ENCODE peak calls at places on chromosomes 11 and 22, in ten cellular contexts. X is stimulated activated CD4-positive, alpha-beta T cell treated with anti-CD3 and anti-CD28 coated beads, Interleukin-1b, Interleukin-23, amount 100 ng/mL, for 4 hours; K is activated CD4-positive, CD25-positive, alpha-beta regulatory T cell; A is ELF-1; E is lung microvascular endothelial cell; Y is cardiac fibroblast; F is C1 segment of cervical spinal cord; G is GM06990; T is astrocyte of the hippocampus; Z is T47D. H is an unnamed sample.

GRCh38 chr11:66100272-66101037 is 30.4 kb downstream of the PACS1 start:
- DNase-seq in X (peak), K (peak), A (no peak), E (peak), Y (peak), F (peak), G (peak), T (peak), Z (no peak), H (no peak)

GRCh38 chr11:130181295-130182272 is 22.0 kb downstream of the ST14 start:
- DNase-seq in X (no peak), K (no peak), A (no peak), E (no peak), Y (peak), F (no peak), G (no peak), T (peak), Z (peak), H (no peak)

GRCh38 chr11:92854952-92855351 is 114.5 kb upstream of the MTNR1B start:
- DNase-seq in X (no peak), K (no peak), A (no peak), E (no peak), Y (no peak), F (no peak), G (no peak), T (peak), Z (peak), H (no peak)

GRCh38 chr22:20615021-20615420 is 107.6 kb downstream of the MED15 start:
- DNase-seq in X (no peak), K (no peak), A (no peak), E (no peak), Y (no peak), F (no peak), G (no peak), T (peak), Z (no peak), H (no peak)

GRCh38 chr22:47713880-47714452 is 951.5 kb downstream of the TBC1D22A start:
- DNase-seq in X (no peak), K (no peak), A (no peak), E (no peak), Y (no peak), F (no peak), G (no peak), T (no peak), Z (no peak), H (no peak)

GRCh38 chr22:25624486-25624885 is 60.0 kb downstream of the GRK3 start:
- DNase-seq in X (no peak), K (no peak), A (no peak), E (no peak), Y (no peak), F (no peak), G (no peak), T (no peak), Z (no peak), H (no peak)

GRCh38 chr22:25125693-25126357 is 73.8 kb upstream of the CRYBB3 start:
- DNase-seq in X (no peak), K (no peak), A (no peak), E (no peak), Y (no peak), F (no peak), G (no peak), T (no peak), Z (no peak), H (no peak)

GRCh38 chr11:70087446-70088167 is 9.5 kb downstream of the ANO1 start:
- DNase-seq in X (no peak), K (no peak), A (peak), E (no peak), Y (no peak), F (no peak), G (no peak), T (no peak), Z (no peak), H (no peak)

GRCh38 chr22:24553597-24554315 is 1.2 kb downstream of the GUCD1 start:
- DNase-seq in X (no peak), K (no peak), A (no peak), E (peak), Y (no peak), F (no peak), G (no peak), T (no peak), Z (no peak), H (no peak)

GRCh38 chr11:119791701-119792151 is 62.7 kb upstream of the NECTIN1 start:
- DNase-seq in X (no peak), K (no peak), A (peak), E (no peak), Y (peak), F (no peak), G (no peak), T (peak), Z (no peak), H (no peak)

GRCh38 chr11:66006134-66006890 is 4.0 kb downstream of the BANF1 start:
- DNase-seq in X (no peak), K (no peak), A (no peak), E (no peak), Y (no peak), F (no peak), G (no peak), T (no peak), Z (no peak), H (no peak)

GRCh38 chr11:20002312-20003216 is 157.7 kb downstream of the DBX1 start:
- DNase-seq in X (no peak), K (no peak), A (peak), E (no peak), Y (no peak), F (no peak), G (no peak), T (no peak), Z (no peak), H (no peak)

GRCh38 chr11:29432719-29433325 is 584.0 kb downstream of the KCNA4 start:
- DNase-seq in X (no peak), K (no peak), A (no peak), E (peak), Y (peak), F (no peak), G (no peak), T (peak), Z (peak), H (no peak)

GRCh38 chr22:44755000-44755399 is 2.6 kb downstream of the ARHGAP8 start:
- DNase-seq in X (no peak), K (no peak), A (no peak), E (no peak), Y (no peak), F (no peak), G (no peak), T (no peak), Z (no peak), H (no peak)

GRCh38 chr11:134742228-134742612 is 330.2 kb upstream of the B3GAT1 start:
- DNase-seq in X (no peak), K (no peak), A (no peak), E (no peak), Y (peak), F (no peak), G (no peak), T (peak), Z (no peak), H (no peak)

GRCh38 chr11:119470316-119471266 is 47.6 kb upstream of the THY1 start:
- DNase-seq in X (no peak), K (no peak), A (no peak), E (no peak), Y (peak), F (no peak), G (no peak), T (peak), Z (no peak), H (no peak)

GRCh38 chr22:17108256-17109112 is 12.7 kb downstream of the TMEM121B start:
- DNase-seq in X (no peak), K (no peak), A (no peak), E (no peak), Y (no peak), F (no peak), G (no peak), T (no peak), Z (no peak), H (no peak)

GRCh38 chr22:24331468-24332440 is 61.1 kb downstream of the SPECC1L start:
- DNase-seq in X (no peak), K (no peak), A (no peak), E (no peak), Y (no peak), F (no peak), G (no peak), T (peak), Z (no peak), H (no peak)